ENCODE peak calls at places on chromosomes 3 and 15, in six cellular contexts. J is ELF-1; Y is stimulated activated CD4-positive, alpha-beta T cell treated with anti-CD3 and anti-CD28 coated beads, Interleukin-2, amount 100 ng/mL, for 24 hours; W is fibroblast of pulmonary artery; B is T1000; Z is testis. M is an unnamed sample.

GRCh38 chr15:92579486-92579885 is 76.1 kb downstream of the FAM174B start:
- DNase-seq in J (no peak), Y (no peak), W (no peak), B (no peak), Z (peak; percentile 12), M (no peak)

GRCh38 chr3:45951946-45952345 is 8.7 kb downstream of the CXCR6 start:
- DNase-seq in J (no peak), Y (no peak), W (no peak), B (no peak), Z (no peak), M (no peak)

GRCh38 chr15:23647421-23648375 is at the start of gene MAGEL2:
- DNase-seq in J (peak; percentile 50), Y (no peak), W (peak; percentile 6), B (no peak), Z (no peak), M (no peak)

GRCh38 chr3:75814797-75815196 is 29.4 kb upstream of the ZNF717 start:
- DNase-seq in J (no peak), Y (no peak), W (no peak), B (no peak), Z (no peak), M (no peak)

GRCh38 chr15:70762469-70763119 is 764 bp downstream of the UACA start:
- DNase-seq in J (peak; percentile 60), Y (peak; percentile 18), W (peak; percentile 70), B (no peak), Z (peak; percentile 45), M (no peak)

GRCh38 chr15:34708422-34708821 is 46.4 kb downstream of the GJD2 start:
- DNase-seq in J (peak; percentile 26), Y (no peak), W (peak; percentile 65), B (no peak), Z (peak; percentile 54), M (no peak)

GRCh38 chr15:70272565-70273355 is 175.0 kb upstream of the TLE3 start:
- DNase-seq in J (peak; percentile 83), Y (no peak), W (no peak), B (no peak), Z (no peak), M (no peak)

GRCh38 chr3:36957862-36958686 is 13.2 kb upstream of the TRANK1 start:
- DNase-seq in J (no peak), Y (peak; percentile 30), W (peak; percentile 61), B (no peak), Z (no peak), M (no peak)

GRCh38 chr3:38986901-38987300 is 64.8 kb downstream of the SCN11A start:
- DNase-seq in J (no peak), Y (no peak), W (no peak), B (no peak), Z (no peak), M (no peak)

GRCh38 chr3:153166206-153166605 is 4.2 kb downstream of the RAP2B start:
- DNase-seq in J (no peak), Y (no peak), W (peak; percentile 43), B (no peak), Z (no peak), M (no peak)

GRCh38 chr3:36866358-36866757 is 78.5 kb downstream of the TRANK1 start:
- DNase-seq in J (no peak), Y (no peak), W (no peak), B (no peak), Z (no peak), M (no peak)

GRCh38 chr15:33098082-33099058 is 96.1 kb downstream of the FMN1 start:
- DNase-seq in J (no peak), Y (no peak), W (peak; percentile 68), B (no peak), Z (no peak), M (no peak)

GRCh38 chr15:90033448-90033847 is 32.3 kb downstream of the ZNF710 start:
- DNase-seq in J (no peak), Y (no peak), W (no peak), B (no peak), Z (no peak), M (no peak)

GRCh38 chr3:150743508-150743907 is 19.5 kb downstream of the SIAH2 start:
- DNase-seq in J (no peak), Y (no peak), W (peak; percentile 30), B (no peak), Z (no peak), M (no peak)

GRCh38 chr15:70269991-70270751 is 172.5 kb upstream of the TLE3 start:
- DNase-seq in J (no peak), Y (no peak), W (peak; percentile 88), B (no peak), Z (peak; percentile 46), M (no peak)

GRCh38 chr3:123584284-123584987 is 417 bp downstream of the HACD2 start:
- DNase-seq in J (no peak), Y (no peak), W (peak; percentile 31), B (no peak), Z (peak; percentile 67), M (no peak)

GRCh38 chr15:101374326-101374725 is 79.3 kb upstream of the SNRPA1 start:
- DNase-seq in J (no peak), Y (no peak), W (no peak), B (no peak), Z (no peak), M (no peak)

GRCh38 chr3:47536967-47537366 is 23.5 kb upstream of the ELP6 start:
- DNase-seq in J (no peak), Y (no peak), W (no peak), B (no peak), Z (no peak), M (no peak)

GRCh38 chr15:23081271-23081670 is 41.9 kb upstream of the TUBGCP5 start:
- DNase-seq in J (no peak), Y (no peak), W (no peak), B (no peak), Z (no peak), M (no peak)

GRCh38 chr3:143328459-143328858 is 208.9 kb downstream of the CHST2 start:
- DNase-seq in J (no peak), Y (no peak), W (no peak), B (no peak), Z (no peak), M (no peak)